ENCODE peak calls at places on chromosomes 5 and 9, in seven cellular contexts. I is dorsolateral prefrontal cortex, B is psoas muscle, F is GM13976, H is cardiac fibroblast, W is OCI-LY7, R is RWPE1. E is an unnamed sample.
A peak's percentile ranks its signal among the peaks of the same experiment; 100 is the strongest.

GRCh38 chr5:106825379-106825778 is 845.4 kb downstream of the EFNA5 start:
- DNase-seq in B (no peak), H (peak; percentile 38), R (no peak), I (no peak), W (no peak), F (no peak), E (no peak)

GRCh38 chr5:124754206-124754927 is 7.9 kb upstream of the ZNF608 start:
- DNase-seq in I (no peak), F (no peak), H (no peak), R (no peak), W (peak; percentile 39), B (no peak), E (no peak)

GRCh38 chr9:132584616-132585560 is 2.5 kb downstream of the BARHL1 start:
- DNase-seq in W (no peak), F (no peak), H (peak; percentile 23), I (no peak), B (no peak), R (peak; percentile 55), E (no peak)

GRCh38 chr5:27594141-27594540 is 555.8 kb upstream of the CDH9 start:
- DNase-seq in H (no peak), F (no peak), B (no peak), W (no peak), R (no peak), I (no peak), E (no peak)

GRCh38 chr5:72353046-72353445 is 32.9 kb downstream of the PTCD2 start:
- DNase-seq in I (no peak), F (no peak), R (no peak), W (no peak), H (peak; percentile 73), B (no peak), E (no peak)

GRCh38 chr9:109730228-109730627 is 49.8 kb upstream of the PALM2AKAP2 start:
- DNase-seq in W (no peak), F (no peak), R (peak; percentile 97), I (no peak), H (no peak), B (no peak), E (no peak)

GRCh38 chr5:146283344-146283761 is 55.3 kb upstream of the POU4F3 start:
- DNase-seq in F (no peak), W (no peak), H (peak; percentile 87), R (peak; percentile 98), I (no peak), B (no peak), E (no peak)

GRCh38 chr5:177967221-177967887 is 28.7 kb downstream of the PROP1 start:
- DNase-seq in R (no peak), F (no peak), W (no peak), H (peak; percentile 39), I (peak; percentile 16), B (no peak), E (no peak)

GRCh38 chr5:76106149-76106548 is 23.0 kb downstream of the SV2C start:
- DNase-seq in B (no peak), I (no peak), F (no peak), H (no peak), W (no peak), R (no peak), E (no peak)

GRCh38 chr9:137611623-137612609 is 6.4 kb downstream of the ARRDC1 start:
- DNase-seq in R (peak; percentile 98), W (peak; percentile 30), H (peak; percentile 90), I (no peak), B (peak; percentile 52), F (no peak), E (peak; percentile 69)

GRCh38 chr9:34084562-34084961 is 35.9 kb upstream of the UBAP2 start:
- DNase-seq in I (peak; percentile 59), F (no peak), W (no peak), B (no peak), R (no peak), H (no peak), E (no peak)

GRCh38 chr9:5832093-5832542 is 799 bp downstream of the ERMP1 start:
- DNase-seq in F (peak; percentile 62), B (no peak), I (no peak), R (no peak), H (no peak), W (peak; percentile 62), E (peak; percentile 44)

GRCh38 chr5:96427823-96428222 is 5.2 kb downstream of the PCSK1 start:
- DNase-seq in F (no peak), I (no peak), H (peak; percentile 49), R (peak; percentile 40), W (no peak), B (no peak), E (peak; percentile 8)

GRCh38 chr5:175800656-175801081 is 70.7 kb upstream of the CPLX2 start:
- DNase-seq in F (no peak), I (no peak), B (no peak), W (no peak), H (peak; percentile 85), R (peak; percentile 55), E (no peak)

DNA sequence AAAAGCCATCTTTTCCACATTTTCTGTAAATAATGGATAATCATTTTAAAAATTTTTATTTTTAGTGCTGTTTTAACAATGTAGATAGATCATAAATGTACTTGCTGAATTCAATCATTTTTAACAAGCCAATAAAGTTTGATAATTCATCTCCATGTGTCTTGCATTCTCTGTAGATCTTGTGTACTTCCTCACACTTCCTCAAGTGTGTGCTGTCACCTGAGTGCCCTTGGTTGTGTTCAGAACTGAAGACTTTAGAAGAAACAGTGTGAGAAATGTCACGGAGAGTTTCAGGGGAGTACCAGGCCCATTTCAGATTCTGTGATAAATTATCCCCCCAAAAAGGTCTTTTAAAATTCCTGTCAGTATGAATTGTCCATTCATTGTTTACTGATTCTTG is 146.0 kb downstream of the NTRK2 start:
- DNase-seq in W (no peak), H (no peak), R (no peak), I (no peak), B (no peak), F (no peak), E (no peak)
- TF ChIP-seq CTCF in W (no peak), H (no peak), R (no peak), I (no peak), B (no peak), F (no peak), E (no peak)

DNA sequence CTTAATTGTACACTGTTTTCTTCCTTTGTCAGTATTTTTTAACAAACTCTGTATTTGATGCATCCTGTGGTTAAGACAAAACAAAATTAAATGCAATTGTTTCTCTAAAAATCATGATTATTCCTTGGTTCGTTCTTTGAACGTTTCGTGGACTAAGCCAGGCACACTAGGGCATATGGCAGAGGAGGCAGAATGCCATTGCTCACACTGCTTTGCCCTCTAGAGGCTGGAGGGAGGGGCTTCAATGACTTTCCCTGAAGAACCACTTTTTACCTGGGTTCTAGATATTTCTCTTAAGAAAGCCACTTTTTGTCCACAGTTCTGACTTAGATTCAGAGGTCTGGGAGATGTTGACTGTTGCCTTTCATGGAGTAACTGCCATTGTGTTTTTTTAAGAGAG is 236.2 kb upstream of the ADAMTSL1 start:
- DNase-seq in B (no peak), F (no peak), H (no peak), R (no peak), W (no peak), I (no peak), E (no peak)
- TF ChIP-seq CTCF in B (no peak), F (no peak), H (no peak), R (no peak), W (no peak), I (no peak), E (no peak)

GRCh38 chr5:43401827-43402226 is 10.4 kb downstream of the CCL28 start:
- DNase-seq in F (no peak), R (no peak), I (no peak), B (no peak), W (peak; percentile 4), H (peak; percentile 18), E (no peak)
- TF ChIP-seq CTCF in F (no peak), R (no peak), I (no peak), B (no peak), W (peak; percentile 28), H (peak; percentile 51), E (no peak)

GRCh38 chr9:31799953-31800609 is 584.4 kb upstream of the ACO1 start:
- DNase-seq in H (peak; percentile 59), I (no peak), R (peak; percentile 30), F (no peak), B (no peak), W (peak; percentile 14), E (peak; percentile 1)
- TF ChIP-seq CTCF in H (peak; percentile 59), I (peak; percentile 39), R (peak; percentile 83), F (peak; percentile 31), B (peak; percentile 41), W (peak; percentile 78), E (peak; percentile 49)

GRCh38 chr5:149731617-149732400 is 1.7 kb downstream of the PPARGC1B start:
- DNase-seq in I (peak; percentile 54), B (peak; percentile 87), W (peak; percentile 89), R (peak; percentile 92), H (peak; percentile 74), F (peak; percentile 91), E (peak; percentile 94)
- TF ChIP-seq CTCF in I (no peak), B (peak; percentile 6), W (no peak), R (no peak), H (no peak), F (no peak), E (no peak)

GRCh38 chr5:31811210-31811609 is 172.3 kb downstream of the PDZD2 start:
- DNase-seq in R (peak; percentile 95), W (no peak), B (peak; percentile 44), I (no peak), H (peak; percentile 96), F (no peak), E (no peak)

GRCh38 chr5:31806566-31806965 is 167.6 kb downstream of the PDZD2 start:
- DNase-seq in R (no peak), B (no peak), W (no peak), F (no peak), H (peak; percentile 11), I (no peak), E (no peak)

DNA sequence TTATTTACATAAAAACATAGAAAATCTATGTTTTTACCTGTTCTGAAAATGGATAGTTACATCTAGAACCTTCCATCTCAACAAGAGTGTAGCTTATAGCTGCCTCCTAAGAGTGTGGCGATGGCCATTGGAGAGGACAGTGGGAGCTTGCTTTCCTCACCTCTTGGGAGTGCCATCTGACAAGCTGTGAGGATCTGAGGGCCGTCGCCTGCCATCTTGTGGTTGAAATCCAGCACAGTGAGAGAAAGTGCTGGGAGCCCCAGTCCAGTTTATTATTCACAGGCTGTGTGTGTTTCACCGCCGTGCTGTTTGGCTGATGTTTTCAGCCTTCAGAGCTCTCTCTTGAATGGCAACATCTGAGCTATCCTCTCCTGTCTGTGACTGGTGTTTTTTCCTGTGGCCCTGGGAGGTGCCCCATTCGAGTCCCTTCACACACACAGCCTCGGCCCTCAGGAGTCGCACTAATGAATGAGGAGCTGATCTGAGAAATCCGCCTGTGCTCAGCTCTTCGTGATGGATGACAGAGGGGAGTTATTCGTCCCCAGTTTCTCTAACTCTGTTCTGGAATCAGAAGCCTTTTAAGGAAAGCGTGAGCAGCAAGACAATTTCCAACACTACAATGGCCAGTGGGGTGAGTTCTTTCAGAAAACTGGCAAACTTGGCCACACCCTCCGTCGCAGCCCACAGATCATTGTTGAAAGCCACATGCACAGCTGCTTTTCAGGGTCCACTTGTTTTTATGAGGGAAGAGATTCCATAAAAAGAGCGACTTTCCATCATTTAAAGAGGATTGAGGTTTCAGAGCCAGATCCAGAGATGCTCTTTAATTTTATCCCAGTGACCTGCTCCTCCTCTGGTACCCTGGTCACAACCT is 170.3 kb downstream of the PDZD2 start:
- DNase-seq in W (peak; percentile 54), I (peak; percentile 87), F (peak; percentile 76), H (peak; percentile 82), B (peak; percentile 59), R (peak; percentile 82), E (peak; percentile 49)
- TF ChIP-seq CTCF in W (peak; percentile 76), I (peak; percentile 88), F (peak; percentile 49), H (peak; percentile 84), B (peak; percentile 68), R (peak; percentile 84), E (peak; percentile 32)

GRCh38 chr5:91280062-91280941 is 102.8 kb downstream of the ARRDC3 start:
- DNase-seq in R (peak; percentile 99), F (peak; percentile 90), H (peak; percentile 98), W (peak; percentile 40), I (peak; percentile 95), B (peak; percentile 95), E (peak; percentile 93)
- TF ChIP-seq CTCF in R (no peak), F (no peak), H (no peak), W (no peak), I (no peak), B (no peak), E (no peak)

E was measured in activated CD8-positive, alpha-beta T cell treated with anti-CD3 and anti-CD28 coated beads for 36 hours.